ENCODE peak calls at places on chromosomes 13 and 19, in eight cellular contexts. S is LNCaP clone FGC, Z is gastrocnemius medialis, G is right lobe of liver, P is right cardiac atrium, H is epithelial cell of esophagus, T is Peyer's patch, B is neuronal stem cell. I is an unnamed sample.
A peak's percentile ranks its signal among the peaks of the same experiment; 100 is the strongest.

GRCh38 chr13:49927755-49928154 is 8.4 kb downstream of the SPRYD7 start:
- DNase-seq in S (no peak), B (no peak), H (no peak), P (no peak), T (no peak), G (no peak), Z (no peak), I (no peak)

GRCh38 chr19:20044663-20045062 is 5.4 kb upstream of the ZNF682 start:
- DNase-seq in Z (no peak), S (peak; percentile 28), P (no peak), B (no peak), G (no peak), H (no peak), T (no peak), I (no peak)

GRCh38 chr19:50042363-50043024 is 16.7 kb downstream of the ZNF473 start:
- DNase-seq in Z (no peak), T (no peak), H (no peak), P (no peak), G (no peak), S (no peak), B (no peak), I (no peak)

GRCh38 chr19:33683881-33684549 is 62.3 kb downstream of the CHST8 start:
- DNase-seq in T (no peak), Z (no peak), S (peak; percentile 19), H (peak; percentile 30), P (peak; percentile 29), B (peak; percentile 75), G (no peak), I (no peak)

GRCh38 chr13:98981596-98982195 is 3.8 kb upstream of the DOCK9 start:
- DNase-seq in H (no peak), S (no peak), Z (no peak), T (no peak), P (no peak), G (no peak), B (no peak), I (no peak)

GRCh38 chr19:33403221-33403972 is 29.9 kb downstream of the CEBPG start:
- DNase-seq in B (no peak), H (no peak), S (no peak), Z (peak; percentile 10), T (no peak), G (peak; percentile 92), P (no peak), I (no peak)

GRCh38 chr19:8526345-8527062 is 12.5 kb upstream of the ZNF414 start:
- DNase-seq in Z (peak; percentile 70), T (peak; percentile 52), S (peak; percentile 54), B (peak; percentile 92), G (peak; percentile 92), H (peak; percentile 69), P (peak; percentile 92), I (peak; percentile 95)

GRCh38 chr19:13978306-13978705 is 26.0 kb downstream of the DCAF15 start:
- DNase-seq in H (peak; percentile 54), P (peak; percentile 89), S (no peak), Z (peak; percentile 59), T (peak; percentile 66), G (peak; percentile 70), B (peak; percentile 85), I (peak; percentile 77)

GRCh38 chr19:32287086-32287485 is 58.3 kb upstream of the ZNF507 start:
- DNase-seq in S (no peak), B (no peak), G (no peak), Z (no peak), H (no peak), P (no peak), T (no peak), I (no peak)

GRCh38 chr13:80341098-80341701 is at the start of gene SPRY2:
- DNase-seq in Z (peak; percentile 96), S (peak; percentile 56), G (peak; percentile 96), H (peak; percentile 94), B (peak; percentile 93), T (peak; percentile 65), P (peak; percentile 96), I (peak; percentile 94)

GRCh38 chr13:91054902-91055301 is 292.6 kb upstream of the MIR17HG start:
- DNase-seq in B (no peak), H (no peak), P (no peak), Z (no peak), T (no peak), G (no peak), S (no peak), I (no peak)

GRCh38 chr13:84870190-84870589 is 929.0 kb downstream of the SLITRK6 start:
- DNase-seq in B (no peak), P (no peak), T (no peak), Z (no peak), S (no peak), G (no peak), H (no peak), I (no peak)

GRCh38 chr13:43546260-43546659 is 240.5 kb downstream of the ENOX1 start:
- DNase-seq in T (no peak), P (peak; percentile 54), H (no peak), S (no peak), B (no peak), Z (peak; percentile 14), G (peak; percentile 46), I (no peak)

DNA sequence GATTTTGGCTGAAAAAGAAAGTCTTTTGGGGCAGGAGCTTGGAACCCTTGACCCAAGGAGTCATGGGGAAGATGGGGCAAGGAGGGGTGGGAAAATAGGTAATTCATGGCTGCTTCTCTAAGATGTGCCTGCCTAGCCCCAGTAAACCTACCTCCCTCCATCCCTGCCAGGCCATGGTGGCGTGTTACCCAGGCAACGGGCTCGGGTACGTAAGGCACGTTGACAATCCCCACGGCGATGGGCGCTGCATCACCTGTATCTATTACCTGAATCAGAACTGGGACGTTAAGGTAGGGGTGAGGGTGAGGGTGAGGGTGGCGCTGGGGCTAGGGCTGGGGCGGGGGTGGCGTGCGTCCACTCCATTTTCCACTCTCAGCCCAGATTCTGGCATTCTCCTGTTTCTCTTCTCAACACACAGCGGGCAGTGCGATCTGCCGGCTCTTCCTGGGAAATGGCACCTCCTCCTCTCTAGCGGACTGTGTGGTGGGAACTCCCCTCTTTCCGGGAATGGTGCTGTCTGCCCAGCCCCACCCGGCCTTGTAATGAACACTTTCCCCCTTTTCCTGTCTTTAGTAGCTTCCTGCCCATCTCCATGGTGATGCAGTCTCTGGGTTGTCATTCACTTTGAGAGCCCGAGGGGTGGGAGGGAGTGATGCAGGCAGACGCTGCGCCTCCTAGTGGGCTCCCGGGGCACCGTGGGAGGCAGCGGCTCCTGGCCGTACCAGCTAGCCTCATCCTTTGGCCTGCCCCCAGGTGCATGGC is 7.6 kb downstream of the EGLN2 start:
- DNase-seq in S (no peak), B (peak; percentile 96), H (peak; percentile 89), Z (peak; percentile 69), T (peak; percentile 81), P (peak; percentile 88), G (peak; percentile 70), I (peak; percentile 71)
- H3K4me3 ChIP-seq in S (no peak overlapping the region), B (peak overlapping the region; percentile 20), H (no peak overlapping the region), Z (peak overlapping the region; percentile 6), T (no peak overlapping the region), P (no peak overlapping the region), G (no peak overlapping the region), I (no peak overlapping the region)

DNA sequence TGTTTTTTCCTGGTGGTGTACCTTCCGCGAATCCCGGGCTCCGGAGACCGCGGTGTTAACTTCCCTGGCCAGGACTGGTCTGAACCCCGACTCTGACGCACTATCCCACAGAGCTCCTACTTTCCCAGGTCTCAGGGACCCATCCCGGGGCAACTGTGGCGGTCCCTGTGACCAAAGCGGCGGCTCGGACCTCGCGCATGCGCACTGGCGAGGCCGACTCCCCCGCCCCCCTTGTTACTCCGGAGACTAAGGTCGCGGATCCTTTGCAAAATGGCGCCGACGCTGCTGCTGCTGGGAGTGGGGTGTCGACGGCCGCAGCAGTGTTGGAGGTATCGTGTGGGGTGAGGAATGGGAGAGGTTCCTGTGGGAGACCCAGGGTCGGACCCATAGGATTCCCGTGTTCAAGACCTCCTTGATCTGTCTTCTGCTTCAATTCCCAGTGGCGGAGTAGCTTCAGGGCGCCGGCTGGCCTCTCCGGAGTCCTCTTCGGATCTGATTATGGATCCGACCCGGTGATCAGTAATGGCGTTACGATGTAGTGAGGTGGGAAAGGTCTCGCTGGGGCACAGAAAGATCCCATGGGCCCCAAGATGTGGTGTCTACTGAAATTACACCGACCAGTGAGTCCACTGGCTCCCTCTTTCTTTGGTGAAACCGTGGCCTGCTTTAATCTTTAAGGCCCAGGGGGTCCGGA is 66.6 kb upstream of the ZNF527 start:
- DNase-seq in Z (no peak), S (no peak), B (peak; percentile 41), T (no peak), P (peak; percentile 77), H (no peak), G (no peak), I (no peak)
- H3K4me3 ChIP-seq in Z (peak overlapping the region; percentile 44), S (peak overlapping the region; percentile 21), B (no peak overlapping the region), T (no peak overlapping the region), P (peak overlapping the region; percentile 54), H (no peak overlapping the region), G (peak overlapping the region; percentile 4), I (peak overlapping the region; percentile 3)

DNA sequence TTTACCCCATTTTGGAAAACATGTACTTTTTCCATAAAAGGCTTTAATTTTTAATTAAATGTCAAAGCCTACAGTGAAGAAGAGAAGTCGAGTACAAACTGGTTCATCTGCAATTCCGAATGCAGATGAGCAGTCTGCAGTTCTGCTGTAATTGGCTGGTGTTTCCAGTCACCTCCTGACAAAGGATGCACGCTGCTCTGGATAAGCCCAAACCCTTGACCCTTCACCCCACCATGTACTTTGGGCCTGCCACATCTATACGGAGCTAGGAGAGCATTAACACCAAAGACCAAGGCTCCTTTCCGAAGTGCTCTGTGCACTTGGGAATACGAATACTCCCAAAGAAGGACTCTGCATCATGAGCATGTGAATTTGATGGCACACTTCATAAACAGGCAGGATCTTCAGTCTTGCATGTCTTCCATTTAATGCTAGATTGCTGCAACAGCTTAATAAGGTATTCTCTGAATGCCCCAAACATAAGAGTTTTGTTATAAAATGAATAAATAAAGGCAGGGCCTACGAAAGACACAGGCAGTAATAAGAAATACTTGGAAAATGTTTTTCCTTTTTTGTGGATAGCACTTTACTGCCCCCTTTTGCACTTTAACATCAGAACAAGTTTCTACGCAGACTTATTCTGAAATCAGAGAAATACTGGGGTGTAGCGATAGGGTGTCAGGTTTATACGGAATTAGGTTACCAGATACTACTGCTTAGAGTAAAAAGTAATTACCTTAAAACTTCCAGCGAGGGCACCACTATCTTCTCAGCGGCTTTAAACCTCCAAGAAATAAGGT is 15.1 kb downstream of the EFNB2 start:
- DNase-seq in S (no peak), Z (no peak), P (no peak), H (no peak), T (no peak), G (no peak), B (no peak), I (no peak)
- H3K4me3 ChIP-seq in S (no peak overlapping the region), Z (no peak overlapping the region), P (no peak overlapping the region), H (no peak overlapping the region), T (no peak overlapping the region), G (no peak overlapping the region), B (no peak overlapping the region), I (no peak overlapping the region)

GRCh38 chr19:1867359-1867724 is 4.0 kb upstream of the KLF16 start:
- DNase-seq in P (no peak), B (no peak), Z (no peak), S (no peak), G (no peak), H (no peak), T (no peak), I (no peak)

GRCh38 chr19:1864480-1865171 is 1.2 kb upstream of the KLF16 start:
- DNase-seq in H (peak; percentile 59), B (peak; percentile 74), T (peak; percentile 83), P (peak; percentile 83), Z (peak; percentile 53), G (peak; percentile 87), S (no peak), I (peak; percentile 75)

GRCh38 chr19:1866693-1867358 is 3.4 kb upstream of the KLF16 start:
- DNase-seq in B (no peak), T (no peak), H (no peak), G (peak; percentile 62), Z (no peak), P (no peak), S (no peak), I (no peak)

GRCh38 chr19:1863638-1864479 is 480 bp upstream of the KLF16 start:
- DNase-seq in Z (peak; percentile 82), B (peak; percentile 94), T (peak; percentile 93), P (peak; percentile 95), S (peak; percentile 67), G (peak; percentile 96), H (peak; percentile 95), I (peak; percentile 90)

GRCh38 chr19:1865172-1866010 is 2.0 kb upstream of the KLF16 start:
- DNase-seq in H (no peak), B (no peak), Z (no peak), T (no peak), S (no peak), G (no peak), P (no peak), I (no peak)
- H3K4me3 ChIP-seq in H (peak overlapping the region; percentile 70), B (peak overlapping the region; percentile 71), Z (peak overlapping the region; percentile 90), T (peak overlapping the region; percentile 75), S (peak overlapping the region; percentile 84), G (peak overlapping the region; percentile 83), P (no peak overlapping the region), I (peak overlapping the region; percentile 72)